ENCODE peak calls at places on chromosomes 11 and 22, in five cellular contexts. One of them, this sample, is unnamed.

GRCh38 chr11:116134450-116134849 is 630.2 kb upstream of the CADM1 start:
- DNase-seq in K562: no peak
- DNase-seq in HepG2: no peak
- DNase-seq in SK-N-SH: no peak
- DNase-seq in HCT116: no peak
- DNase-seq in this sample: no peak

GRCh38 chr22:24775769-24776492 is 1.4 kb upstream of the PIWIL3 start:
- DNase-seq in SK-N-SH: no peak
- DNase-seq in HCT116: no peak
- DNase-seq in K562: no peak
- DNase-seq in HepG2: no peak
- DNase-seq in this sample: no peak

GRCh38 chr11:14380947-14381555 is 22.1 kb upstream of the RRAS2 start:
- DNase-seq in K562: no peak
- DNase-seq in HCT116: no peak
- DNase-seq in HepG2: peak; percentile 22
- DNase-seq in SK-N-SH: peak; percentile 92
- DNase-seq in this sample: no peak

GRCh38 chr11:17413414-17414316 is 25.2 kb upstream of the KCNJ11 start:
- DNase-seq in SK-N-SH: no peak
- DNase-seq in HCT116: no peak
- DNase-seq in HepG2: peak; percentile 44
- DNase-seq in K562: no peak
- DNase-seq in this sample: no peak

GRCh38 chr22:26619510-26619909 is 1.7 kb upstream of the CRYBB1 start:
- DNase-seq in K562: peak; percentile 37
- DNase-seq in SK-N-SH: no peak
- DNase-seq in HepG2: no peak
- DNase-seq in HCT116: no peak
- DNase-seq in this sample: no peak

GRCh38 chr11:46001427-46002049 is 79.1 kb downstream of the LARGE2 start:
- DNase-seq in K562: no peak
- DNase-seq in SK-N-SH: no peak
- DNase-seq in HCT116: no peak
- DNase-seq in HepG2: no peak
- DNase-seq in this sample: no peak

GRCh38 chr11:89487016-89487415 is 4.2 kb downstream of the NOX4 start:
- DNase-seq in HepG2: no peak
- DNase-seq in HCT116: no peak
- DNase-seq in SK-N-SH: no peak
- DNase-seq in K562: no peak
- DNase-seq in this sample: no peak

GRCh38 chr11:75762885-75763284 is 5.7 kb upstream of the DGAT2 start:
- DNase-seq in HCT116: no peak
- DNase-seq in HepG2: peak; percentile 88
- DNase-seq in SK-N-SH: no peak
- DNase-seq in K562: no peak
- DNase-seq in this sample: no peak

GRCh38 chr11:19345848-19346681 is 105.3 kb upstream of the E2F8 start:
- DNase-seq in HCT116: no peak
- DNase-seq in HepG2: no peak
- DNase-seq in K562: peak; percentile 19
- DNase-seq in SK-N-SH: peak; percentile 84
- DNase-seq in this sample: no peak

GRCh38 chr11:416757-417621 is 2.2 kb upstream of the SIGIRR start:
- DNase-seq in SK-N-SH: no peak
- DNase-seq in HepG2: no peak
- DNase-seq in K562: no peak
- DNase-seq in HCT116: no peak
- DNase-seq in this sample: no peak

GRCh38 chr11:60265373-60266214 is 14.9 kb upstream of the MS4A4A start:
- DNase-seq in HepG2: peak; percentile 8
- DNase-seq in K562: peak; percentile 52
- DNase-seq in HCT116: peak; percentile 36
- DNase-seq in SK-N-SH: peak; percentile 22
- DNase-seq in this sample: peak; percentile 44

GRCh38 chr11:71286701-71287643 is 34.6 kb upstream of the SHANK2 start:
- DNase-seq in HCT116: no peak
- DNase-seq in SK-N-SH: peak; percentile 61
- DNase-seq in HepG2: peak; percentile 38
- DNase-seq in K562: no peak
- DNase-seq in this sample: no peak

GRCh38 chr11:63763506-63764200 is 4.9 kb downstream of the ZFTA start:
- DNase-seq in HCT116: no peak
- DNase-seq in SK-N-SH: peak; percentile 41
- DNase-seq in K562: no peak
- DNase-seq in HepG2: no peak
- DNase-seq in this sample: no peak

GRCh38 chr11:8098879-8099278 is 17.9 kb downstream of the TUB start:
- DNase-seq in HepG2: no peak
- DNase-seq in K562: no peak
- DNase-seq in SK-N-SH: no peak
- DNase-seq in HCT116: no peak
- DNase-seq in this sample: no peak

GRCh38 chr22:45179276-45180049 is 15.7 kb downstream of the NUP50 start:
- DNase-seq in HCT116: no peak
- DNase-seq in SK-N-SH: no peak
- DNase-seq in HepG2: no peak
- DNase-seq in K562: no peak
- DNase-seq in this sample: no peak

GRCh38 chr11:47467372-47467771 is 18.4 kb upstream of the RAPSN start:
- DNase-seq in K562: no peak
- DNase-seq in SK-N-SH: no peak
- DNase-seq in HepG2: no peak
- DNase-seq in HCT116: no peak
- DNase-seq in this sample: no peak

GRCh38 chr11:8093931-8094575 is 13.0 kb downstream of the TUB start:
- DNase-seq in K562: no peak
- DNase-seq in HCT116: no peak
- DNase-seq in HepG2: no peak
- DNase-seq in SK-N-SH: no peak
- DNase-seq in this sample: no peak

GRCh38 chr22:46661221-46661851 is 41.1 kb downstream of the GRAMD4 start:
- DNase-seq in SK-N-SH: peak; percentile 77
- DNase-seq in K562: no peak
- DNase-seq in HepG2: no peak
- DNase-seq in HCT116: peak; percentile 62
- DNase-seq in this sample: no peak

GRCh38 chr22:36746571-36746970 is 29.3 kb downstream of the IFT27 start:
- DNase-seq in HepG2: no peak
- DNase-seq in K562: no peak
- DNase-seq in HCT116: no peak
- DNase-seq in SK-N-SH: no peak
- DNase-seq in this sample: no peak

GRCh38 chr11:4134844-4135243 is 40.2 kb downstream of the RRM1 start:
- DNase-seq in K562: no peak
- DNase-seq in HCT116: no peak
- DNase-seq in SK-N-SH: no peak
- DNase-seq in HepG2: peak; percentile 51
- DNase-seq in this sample: no peak

GRCh38 chr22:43053176-43053575 is 36.0 kb downstream of the TTLL1 start:
- DNase-seq in K562: no peak
- DNase-seq in SK-N-SH: peak; percentile 31
- DNase-seq in HepG2: no peak
- DNase-seq in HCT116: no peak
- DNase-seq in this sample: no peak

GRCh38 chr22:49433717-49434611 is 393.7 kb downstream of the BRD1 start:
- DNase-seq in HepG2: peak; percentile 10
- DNase-seq in SK-N-SH: peak; percentile 60
- DNase-seq in K562: no peak
- DNase-seq in HCT116: no peak
- DNase-seq in this sample: no peak

GRCh38 chr11:69339041-69339733 is 45.2 kb downstream of the MYEOV start:
- DNase-seq in HCT116: no peak
- DNase-seq in SK-N-SH: no peak
- DNase-seq in HepG2: no peak
- DNase-seq in K562: no peak
- DNase-seq in this sample: no peak

GRCh38 chr11:81700061-81700460 is 1033.6 kb downstream of the FAM181B start:
- DNase-seq in SK-N-SH: no peak
- DNase-seq in K562: no peak
- DNase-seq in HCT116: no peak
- DNase-seq in HepG2: no peak
- DNase-seq in this sample: no peak

GRCh38 chr22:28413612-28414011 is 266.0 kb downstream of the TTC28 start:
- DNase-seq in HepG2: no peak
- DNase-seq in K562: no peak
- DNase-seq in SK-N-SH: no peak
- DNase-seq in HCT116: no peak
- DNase-seq in this sample: no peak

GRCh38 chr11:35364101-35364780 is 55.1 kb downstream of the SLC1A2 start:
- DNase-seq in SK-N-SH: no peak
- DNase-seq in HCT116: peak; percentile 29
- DNase-seq in HepG2: no peak
- DNase-seq in K562: no peak
- DNase-seq in this sample: no peak

GRCh38 chr11:94750319-94751215 is 17.6 kb upstream of the AMOTL1 start:
- DNase-seq in SK-N-SH: no peak
- DNase-seq in K562: no peak
- DNase-seq in HCT116: no peak
- DNase-seq in HepG2: no peak
- DNase-seq in this sample: no peak

GRCh38 chr11:94751216-94751612 is 16.9 kb upstream of the AMOTL1 start:
- DNase-seq in HCT116: no peak
- DNase-seq in K562: no peak
- DNase-seq in SK-N-SH: no peak
- DNase-seq in HepG2: no peak
- DNase-seq in this sample: no peak

GRCh38 chr11:94749367-94749766 is 18.8 kb upstream of the AMOTL1 start:
- DNase-seq in HCT116: no peak
- DNase-seq in SK-N-SH: no peak
- DNase-seq in K562: no peak
- DNase-seq in HepG2: no peak
- DNase-seq in this sample: no peak

GRCh38 chr11:94753630-94754029 is 14.5 kb upstream of the AMOTL1 start:
- DNase-seq in HCT116: no peak
- DNase-seq in HepG2: no peak
- DNase-seq in K562: no peak
- DNase-seq in SK-N-SH: no peak
- DNase-seq in this sample: no peak

GRCh38 chr11:94751806-94752205 is 16.4 kb upstream of the AMOTL1 start:
- DNase-seq in HCT116: no peak
- DNase-seq in HepG2: no peak
- DNase-seq in K562: no peak
- DNase-seq in SK-N-SH: no peak
- DNase-seq in this sample: no peak
- H3K4me2 ChIP-seq in HCT116: no peak overlapping the region
- H3K4me2 ChIP-seq in HepG2: no peak overlapping the region
- H3K4me2 ChIP-seq in K562: no peak overlapping the region
- H3K4me2 ChIP-seq in SK-N-SH: no peak overlapping the region
- H3K4me2 ChIP-seq in this sample: no peak overlapping the region

GRCh38 chr11:27281740-27282139 is 81.3 kb downstream of the CCDC34 start:
- DNase-seq in SK-N-SH: no peak
- DNase-seq in K562: no peak
- DNase-seq in HCT116: no peak
- DNase-seq in HepG2: peak; percentile 29
- DNase-seq in this sample: peak; percentile 19

GRCh38 chr11:27282806-27283205 is 80.2 kb downstream of the CCDC34 start:
- DNase-seq in SK-N-SH: no peak
- DNase-seq in HCT116: no peak
- DNase-seq in K562: no peak
- DNase-seq in HepG2: no peak
- DNase-seq in this sample: no peak

GRCh38 chr11:27280131-27280530 is 82.9 kb downstream of the CCDC34 start:
- DNase-seq in K562: no peak
- DNase-seq in SK-N-SH: no peak
- DNase-seq in HepG2: no peak
- DNase-seq in HCT116: no peak
- DNase-seq in this sample: no peak

GRCh38 chr11:27281276-27281675 is 81.7 kb downstream of the CCDC34 start:
- DNase-seq in HepG2: no peak
- DNase-seq in HCT116: no peak
- DNase-seq in K562: no peak
- DNase-seq in SK-N-SH: no peak
- DNase-seq in this sample: no peak

GRCh38 chr11:27282141-27282590 is 80.8 kb downstream of the CCDC34 start:
- DNase-seq in HepG2: peak; percentile 60
- DNase-seq in HCT116: no peak
- DNase-seq in SK-N-SH: no peak
- DNase-seq in K562: no peak
- DNase-seq in this sample: no peak
- TF ChIP-seq ZBTB33 in HepG2: no peak
- TF ChIP-seq ZBTB33 in HCT116: no peak
- TF ChIP-seq ZBTB33 in SK-N-SH: no peak
- TF ChIP-seq ZBTB33 in K562: no peak
- TF ChIP-seq ZBTB33 in this sample: no peak

DNA sequence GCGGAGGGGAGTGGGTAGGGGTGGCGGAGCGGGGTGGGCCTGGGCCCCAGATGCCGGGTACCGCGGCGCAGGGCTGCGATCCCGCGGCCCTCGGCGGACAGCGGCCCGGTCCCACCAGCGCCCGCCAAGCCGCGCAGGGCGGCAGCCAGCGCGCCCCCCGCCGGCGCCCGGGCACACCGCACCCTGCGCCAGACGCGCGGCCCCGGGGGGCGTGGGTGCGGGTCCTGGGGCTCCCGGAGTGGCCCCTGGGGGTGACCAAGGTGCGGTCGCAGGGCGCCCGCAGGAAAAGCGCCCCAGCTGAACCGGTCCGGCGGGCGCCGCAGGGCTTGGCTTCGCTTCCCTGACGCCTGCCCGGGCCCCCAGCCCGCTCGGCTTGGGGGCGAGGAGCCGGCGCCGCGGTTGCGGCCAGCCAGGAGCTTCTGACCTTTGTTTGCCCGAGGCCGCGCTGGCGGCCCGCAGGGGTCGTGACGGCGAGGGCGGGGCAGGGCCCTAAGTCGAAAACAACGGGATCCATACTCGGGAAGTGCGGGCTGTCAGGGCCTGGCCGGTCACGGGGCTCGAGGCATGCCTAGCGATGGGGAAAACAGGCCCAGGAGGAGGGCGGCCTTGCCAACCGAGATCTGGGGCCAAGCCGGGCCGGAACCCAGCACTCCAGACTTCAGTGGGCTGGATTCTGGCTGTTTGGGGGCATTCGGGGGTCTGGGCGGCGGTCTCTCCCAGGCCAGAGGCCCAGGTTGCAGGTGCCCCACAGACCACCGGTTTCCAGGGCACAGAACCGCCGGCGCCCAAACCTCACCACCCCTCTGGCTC is 581 bp upstream of the AP5B1 start:
- DNase-seq in K562: peak; percentile 83
- DNase-seq in SK-N-SH: peak; percentile 91
- DNase-seq in HepG2: peak; percentile 35
- DNase-seq in HCT116: no peak
- DNase-seq in this sample: no peak
- H3K4me2 ChIP-seq in K562: peak overlapping the region; percentile 44
- H3K4me2 ChIP-seq in SK-N-SH: peak overlapping the region; percentile 95
- H3K4me2 ChIP-seq in HepG2: peak overlapping the region; percentile 85
- H3K4me2 ChIP-seq in HCT116: peak overlapping the region; percentile 95
- H3K4me2 ChIP-seq in this sample: peak overlapping the region; percentile 44

DNA sequence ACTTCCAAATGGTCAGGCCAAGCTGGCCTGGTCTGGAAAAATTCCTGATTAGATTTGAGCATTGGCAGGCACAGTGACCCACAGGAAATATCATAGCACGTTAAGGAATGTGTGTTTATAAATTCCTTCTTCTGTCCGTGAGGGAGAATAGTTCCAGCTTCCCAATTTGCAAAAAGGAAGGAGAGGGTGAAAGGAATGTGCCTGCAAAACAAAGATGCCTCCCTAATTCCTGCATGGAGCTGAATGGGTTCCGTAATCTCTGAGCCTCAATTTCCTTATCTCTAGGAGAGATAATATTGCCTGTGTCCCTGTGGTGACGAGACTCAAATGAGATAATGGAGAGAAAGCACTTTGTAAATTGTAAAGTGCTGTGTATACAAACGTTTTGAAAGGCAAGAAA is 105.1 kb downstream of the FEZ1 start:
- DNase-seq in K562: no peak
- DNase-seq in HepG2: no peak
- DNase-seq in HCT116: no peak
- DNase-seq in SK-N-SH: peak; percentile 60
- DNase-seq in this sample: no peak
- TF ChIP-seq ZBTB33 in K562: no peak
- TF ChIP-seq ZBTB33 in HepG2: no peak
- TF ChIP-seq ZBTB33 in HCT116: no peak
- TF ChIP-seq ZBTB33 in SK-N-SH: no peak
- TF ChIP-seq ZBTB33 in this sample: no peak